ENCODE peak calls at places on chromosome 5, in four cellular contexts. U is psoas muscle, E is upper lobe of right lung, R is tibial nerve. D is an unnamed sample.

GRCh38 chr5:27652505-27652904 is 614.1 kb upstream of the CDH9 start:
- DNase-seq in U (no peak), E (no peak), R (no peak), D (no peak)

GRCh38 chr5:3218096-3218495 is 377.5 kb upstream of the IRX1 start:
- DNase-seq in U (no peak), E (no peak), R (no peak), D (no peak)

GRCh38 chr5:135591277-135591676 is 12.5 kb upstream of the CXCL14 start:
- DNase-seq in U (no peak), E (no peak), R (no peak), D (no peak)

GRCh38 chr5:38291355-38291754 is 33.0 kb downstream of the EGFLAM start:
- DNase-seq in U (no peak), E (no peak), R (no peak), D (no peak)

GRCh38 chr5:52757991-52758390 is 29.7 kb upstream of the ITGA1 start:
- DNase-seq in U (no peak), E (no peak), R (no peak), D (no peak)

GRCh38 chr5:50923768-50924113 is 257.3 kb downstream of the PARP8 start:
- DNase-seq in U (no peak), E (no peak), R (no peak), D (no peak)

GRCh38 chr5:147483961-147484707 is 25.7 kb downstream of the DPYSL3 start:
- DNase-seq in U (peak), E (no peak), R (peak), D (peak)

GRCh38 chr5:30117134-30117533 is 1076.4 kb upstream of the CDH6 start:
- DNase-seq in U (no peak), E (no peak), R (no peak), D (no peak)

GRCh38 chr5:37533851-37534250 is 154.7 kb downstream of the WDR70 start:
- DNase-seq in U (no peak), E (no peak), R (no peak), D (peak)

GRCh38 chr5:79130781-79131180 is 19.2 kb downstream of the BHMT start:
- DNase-seq in U (no peak), E (no peak), R (no peak), D (peak)

GRCh38 chr5:135141303-135142268 is 107.6 kb upstream of the PITX1 start:
- DNase-seq in U (no peak), E (no peak), R (no peak), D (no peak)

GRCh38 chr5:65483474-65484346 is 2.0 kb upstream of the ADAMTS6 start:
- DNase-seq in U (no peak), E (no peak), R (no peak), D (peak)

GRCh38 chr5:136070486-136071285 is 41.9 kb downstream of the TGFBI start:
- DNase-seq in U (no peak), E (no peak), R (no peak), D (no peak)

GRCh38 chr5:93343570-93343969 is 237.4 kb downstream of the NR2F1-AS1 start:
- DNase-seq in U (no peak), E (no peak), R (no peak), D (no peak)

GRCh38 chr5:150544606-150545219 is 36.8 kb downstream of the NDST1 start:
- DNase-seq in U (peak), E (peak), R (peak), D (peak)

GRCh38 chr5:68243251-68243650 is 27.7 kb downstream of the PIK3R1 start:
- DNase-seq in U (no peak), E (no peak), R (no peak), D (peak)

GRCh38 chr5:172866802-172867748 is 33.0 kb downstream of the ERGIC1 start:
- DNase-seq in U (peak), E (no peak), R (no peak), D (no peak)

DNA sequence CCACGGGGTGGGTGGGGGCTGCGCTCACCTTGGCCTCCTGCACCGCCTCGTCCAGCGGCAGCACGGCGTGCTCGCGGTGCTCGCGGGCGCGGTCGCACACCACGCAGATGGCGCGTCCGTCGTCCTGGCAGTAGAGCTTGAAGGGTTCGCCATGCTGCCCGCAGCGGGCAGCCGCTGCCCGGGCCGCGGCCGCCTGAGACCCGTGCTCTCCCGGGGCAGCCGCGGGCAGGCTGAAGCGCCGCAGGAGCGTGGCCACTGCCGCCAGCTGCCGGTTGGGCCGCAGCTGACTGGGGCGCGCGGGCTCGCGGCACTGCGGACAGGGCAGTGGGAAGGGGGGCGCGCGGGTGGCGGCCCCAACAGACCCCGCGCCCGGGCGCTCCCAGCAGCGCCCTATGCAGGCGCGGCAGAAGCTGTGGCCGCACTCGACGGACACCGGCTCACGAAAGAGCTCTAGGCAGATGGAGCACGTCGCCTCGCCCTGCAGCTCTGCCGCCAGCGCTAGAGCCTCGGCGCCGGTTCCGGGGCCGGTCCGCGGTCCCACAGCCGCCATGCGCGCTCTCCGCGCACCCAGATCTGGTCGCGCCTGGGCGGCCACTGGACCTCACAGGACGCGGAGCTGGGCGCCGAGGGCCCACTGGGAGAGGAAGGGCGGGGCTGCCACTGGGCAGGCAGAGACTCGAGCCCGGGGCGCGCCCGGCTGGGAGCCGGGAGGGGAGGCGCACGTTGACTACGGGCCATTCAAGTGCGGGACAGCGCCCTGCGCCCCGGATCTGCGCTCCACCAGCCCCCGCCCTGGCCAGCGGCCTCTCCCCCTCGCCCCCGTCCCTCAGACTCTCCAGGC is at the start of gene TRIM7:
- DNase-seq in U (peak), E (peak), R (no peak), D (peak)
- TF ChIP-seq CTCF in U (no peak), E (no peak), R (no peak), D (no peak)

DNA sequence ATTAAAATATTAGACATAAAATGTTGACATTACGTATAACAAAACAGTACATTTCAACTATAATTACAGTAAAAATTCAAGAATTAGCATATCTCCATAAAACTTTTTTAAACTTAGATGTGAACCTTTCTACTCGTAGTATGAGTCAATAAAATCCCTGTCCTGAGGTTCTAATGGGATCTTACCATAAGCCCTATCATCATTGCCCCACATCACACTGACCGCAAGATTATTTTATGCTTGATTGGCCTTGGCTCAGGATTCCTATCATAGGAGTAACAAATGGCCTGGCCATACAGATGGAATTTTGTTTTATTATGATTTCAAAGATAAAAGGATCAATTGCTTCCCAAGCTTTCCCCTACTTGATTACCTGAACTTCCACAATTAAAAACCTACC is 238.3 kb downstream of the MEF2C start:
- DNase-seq in U (no peak), E (no peak), R (no peak), D (no peak)
- H3K4me3 ChIP-seq in U (no peak), E (no peak), R (no peak), D (no peak)

GRCh38 chr5:78056901-78057514 is 237.5 kb downstream of the AP3B1 start:
- DNase-seq in U (no peak), E (no peak), R (no peak), D (no peak)
- TF ChIP-seq CTCF in U (no peak), E (no peak), R (no peak), D (peak)

GRCh38 chr5:6768590-6769230 is 55.5 kb downstream of the TENT4A start:
- DNase-seq in U (no peak), E (no peak), R (no peak), D (no peak)

GRCh38 chr5:6770826-6771607 is 57.8 kb downstream of the TENT4A start:
- DNase-seq in U (no peak), E (no peak), R (no peak), D (no peak)

GRCh38 chr5:6766558-6767191 is 53.4 kb downstream of the TENT4A start:
- DNase-seq in U (peak), E (peak), R (peak), D (peak)

GRCh38 chr5:6765612-6766525 is 52.6 kb downstream of the TENT4A start:
- DNase-seq in U (peak), E (peak), R (peak), D (peak)

GRCh38 chr5:6767481-6768063 is 54.3 kb downstream of the TENT4A start:
- DNase-seq in U (no peak), E (no peak), R (no peak), D (no peak)
- H3K4me3 ChIP-seq in U (no peak), E (no peak), R (no peak), D (no peak)

GRCh38 chr5:97049175-97049574 is 93.2 kb downstream of the LIX1 start:
- DNase-seq in U (no peak), E (no peak), R (no peak), D (no peak)

GRCh38 chr5:97044057-97044456 is 98.4 kb downstream of the LIX1 start:
- DNase-seq in U (no peak), E (no peak), R (no peak), D (peak)

GRCh38 chr5:97043511-97043910 is 98.9 kb downstream of the LIX1 start:
- DNase-seq in U (no peak), E (no peak), R (no peak), D (no peak)

GRCh38 chr5:97047076-97047475 is 95.3 kb downstream of the LIX1 start:
- DNase-seq in U (no peak), E (no peak), R (no peak), D (no peak)

GRCh38 chr5:97046270-97046982 is 96.0 kb downstream of the LIX1 start:
- DNase-seq in U (no peak), E (no peak), R (no peak), D (peak)
- TF ChIP-seq CTCF in U (no peak), E (no peak), R (no peak), D (peak)

GRCh38 chr5:90930062-90930461 is 371.5 kb downstream of the ADGRV1 start:
- DNase-seq in U (no peak), E (no peak), R (no peak), D (no peak)
- H3K4me3 ChIP-seq in U (no peak), E (no peak), R (no peak), D (no peak)

GRCh38 chr5:171766875-171767274 is 18.7 kb upstream of the SMIM23 start:
- DNase-seq in U (no peak), E (no peak), R (no peak), D (no peak)
- TF ChIP-seq CTCF in U (no peak), E (no peak), R (no peak), D (no peak)

D was measured in fibroblast of villous mesenchyme.